ENCODE peak calls at places on chromosome 20, in four cellular contexts. A, C, L and K are unnamed samples.
A peak's percentile ranks its signal among the peaks of the same experiment; 100 is the strongest.

GRCh38 chr20:62676976-62677375 is 31.7 kb upstream of the NTSR1 start:
- DNase-seq in A (no peak), C (no peak), L (no peak), K (no peak)

GRCh38 chr20:51531141-51531710 is 11.3 kb downstream of the NFATC2 start:
- DNase-seq in A (no peak), C (no peak), L (peak; percentile 76), K (no peak)

GRCh38 chr20:19021406-19022117 is 190.9 kb upstream of the SLC24A3 start:
- DNase-seq in A (no peak), C (no peak), L (no peak), K (no peak)

GRCh38 chr20:3934628-3935027 is 45.4 kb downstream of the PANK2 start:
- DNase-seq in A (no peak), C (no peak), L (no peak), K (no peak)

GRCh38 chr20:8505817-8506216 is 373.8 kb downstream of the PLCB1 start:
- DNase-seq in A (no peak), C (no peak), L (no peak), K (no peak)

GRCh38 chr20:20740595-20740994 is 28.2 kb upstream of the RALGAPA2 start:
- DNase-seq in A (no peak), C (no peak), L (no peak), K (no peak)

GRCh38 chr20:2114560-2114959 is 12.9 kb downstream of the STK35 start:
- DNase-seq in A (no peak), C (no peak), L (no peak), K (no peak)

GRCh38 chr20:23358923-23359572 is 2.9 kb upstream of the GZF1 start:
- DNase-seq in A (no peak), C (no peak), L (no peak), K (no peak)

GRCh38 chr20:40073535-40074111 is 615.4 kb downstream of the MAFB start:
- DNase-seq in A (no peak), C (no peak), L (no peak), K (no peak)

GRCh38 chr20:51695574-51696303 is 72.5 kb downstream of the ATP9A start:
- DNase-seq in A (no peak), C (no peak), L (no peak), K (no peak)

GRCh38 chr20:55684578-55684977 is 320.7 kb downstream of the CBLN4 start:
- DNase-seq in A (no peak), C (no peak), L (no peak), K (no peak)

GRCh38 chr20:20010639-20011500 is 6.3 kb upstream of the NAA20 start:
- DNase-seq in A (no peak), C (no peak), L (no peak), K (no peak)

GRCh38 chr20:32911355-32911754 is 52.6 kb downstream of the EFCAB8 start:
- DNase-seq in A (no peak), C (no peak), L (no peak), K (peak; percentile 38)

GRCh38 chr20:11111191-11111590 is 437.4 kb upstream of the JAG1 start:
- DNase-seq in A (no peak), C (no peak), L (no peak), K (no peak)

GRCh38 chr20:36504295-36504694 is 37.0 kb upstream of the MYL9 start:
- DNase-seq in A (no peak), C (no peak), L (no peak), K (no peak)

GRCh38 chr20:39295301-39295700 is 333.2 kb downstream of the DHX35 start:
- DNase-seq in A (no peak), C (no peak), L (no peak), K (no peak)

GRCh38 chr20:57393321-57394086 is 2.3 kb downstream of the RBM38 start:
- DNase-seq in A (no peak), C (no peak), L (no peak), K (peak; percentile 72)

GRCh38 chr20:19047040-19047950 is 165.1 kb upstream of the SLC24A3 start:
- DNase-seq in A (peak; percentile 86), C (peak; percentile 80), L (no peak), K (no peak)

GRCh38 chr20:35196313-35196712 is 24.4 kb downstream of the PROCR start:
- DNase-seq in A (no peak), C (no peak), L (no peak), K (no peak)

GRCh38 chr20:9306521-9306920 is 207.9 kb upstream of the LAMP5 start:
- DNase-seq in A (no peak), C (no peak), L (no peak), K (no peak)

GRCh38 chr20:10611357-10611756 is 62.4 kb downstream of the JAG1 start:
- DNase-seq in A (no peak), C (no peak), L (no peak), K (no peak)

GRCh38 chr20:62918830-62919229 is 7.5 kb downstream of the DIDO1 start:
- DNase-seq in A (peak; percentile 67), C (no peak), L (no peak), K (no peak)

GRCh38 chr20:63287697-63288580 is 5.0 kb upstream of the COL20A1 start:
- DNase-seq in A (no peak), C (no peak), L (no peak), K (no peak)

GRCh38 chr20:49118307-49118706 is 69.8 kb downstream of the STAU1 start:
- DNase-seq in A (no peak), C (no peak), L (no peak), K (no peak)

GRCh38 chr20:60297649-60298048 is 339.4 kb downstream of the CDH26 start:
- DNase-seq in A (no peak), C (no peak), L (no peak), K (no peak)

GRCh38 chr20:3115190-3116107 is 30.9 kb upstream of the AVP start:
- DNase-seq in A (no peak), C (no peak), L (peak; percentile 22), K (no peak)

GRCh38 chr20:56778765-56779195 is 149.7 kb downstream of the TFAP2C start:
- DNase-seq in A (no peak), C (no peak), L (no peak), K (peak; percentile 37)

GRCh38 chr20:36988494-36988966 is 37.0 kb upstream of the SAMHD1 start:
- DNase-seq in A (no peak), C (no peak), L (no peak), K (no peak)

GRCh38 chr20:37456948-37457347 is 64.1 kb upstream of the NNAT start:
- DNase-seq in A (no peak), C (no peak), L (no peak), K (no peak)

GRCh38 chr20:52001999-52002666 is 189.4 kb downstream of the ZFP64 start:
- DNase-seq in A (no peak), C (no peak), L (peak; percentile 3), K (no peak)

GRCh38 chr20:11261533-11262000 is 587.8 kb upstream of the JAG1 start:
- DNase-seq in A (no peak), C (no peak), L (no peak), K (no peak)

GRCh38 chr20:1987826-1988225 is 6.0 kb downstream of the PDYN start:
- DNase-seq in A (no peak), C (no peak), L (no peak), K (no peak)

GRCh38 chr20:32356935-32357868 is 929 bp upstream of the ASXL1 start:
- DNase-seq in A (no peak), C (peak; percentile 52), L (peak; percentile 15), K (no peak)

GRCh38 chr20:38223743-38224100 is 36.8 kb downstream of the KIAA1755 start:
- DNase-seq in A (no peak), C (no peak), L (no peak), K (peak; percentile 24)

GRCh38 chr20:44780226-44780625 is 30.1 kb downstream of the RIMS4 start:
- DNase-seq in A (no peak), C (no peak), L (no peak), K (peak; percentile 17)

GRCh38 chr20:53849471-53850059 is 220.8 kb downstream of the BCAS1 start:
- DNase-seq in A (no peak), C (no peak), L (no peak), K (no peak)

GRCh38 chr20:60055740-60056139 is 97.5 kb downstream of the CDH26 start:
- DNase-seq in A (no peak), C (peak; percentile 86), L (no peak), K (peak; percentile 89)

GRCh38 chr20:41138527-41139226 is 1.3 kb downstream of the PLCG1 start:
- DNase-seq in A (no peak), C (no peak), L (no peak), K (no peak)
- TF ChIP-seq POLR2AphosphoS5 in A (no peak), C (no peak), L (no peak), K (peak; percentile 10)

GRCh38 chr20:17636523-17637412 is 45.3 kb downstream of the RRBP1 start:
- DNase-seq in A (no peak), C (no peak), L (no peak), K (no peak)
- H3K27ac ChIP-seq in A (no peak overlapping the region), C (no peak overlapping the region), L (no peak overlapping the region), K (no peak overlapping the region)

GRCh38 chr20:47336013-47336754 is 20.3 kb downstream of the ZMYND8 start:
- DNase-seq in A (no peak), C (no peak), L (no peak), K (peak; percentile 49)
- TF ChIP-seq POLR2AphosphoS5 in A (no peak), C (no peak), L (no peak), K (no peak)

GRCh38 chr20:45999908-46000570 is 8.7 kb upstream of the MMP9 start:
- DNase-seq in A (no peak), C (no peak), L (no peak), K (no peak)

GRCh38 chr20:45998761-45999160 is 9.9 kb upstream of the MMP9 start:
- DNase-seq in A (no peak), C (peak; percentile 62), L (no peak), K (peak; percentile 83)

GRCh38 chr20:46001498-46001897 is 7.2 kb upstream of the MMP9 start:
- DNase-seq in A (no peak), C (no peak), L (no peak), K (no peak)

GRCh38 chr20:46002008-46002407 is 6.7 kb upstream of the MMP9 start:
- DNase-seq in A (no peak), C (no peak), L (no peak), K (no peak)

GRCh38 chr20:46000571-46001145 is 8.1 kb upstream of the MMP9 start:
- DNase-seq in A (no peak), C (no peak), L (no peak), K (no peak)
- H3K27ac ChIP-seq in A (no peak overlapping the region), C (no peak overlapping the region), L (no peak overlapping the region), K (no peak overlapping the region)

DNA sequence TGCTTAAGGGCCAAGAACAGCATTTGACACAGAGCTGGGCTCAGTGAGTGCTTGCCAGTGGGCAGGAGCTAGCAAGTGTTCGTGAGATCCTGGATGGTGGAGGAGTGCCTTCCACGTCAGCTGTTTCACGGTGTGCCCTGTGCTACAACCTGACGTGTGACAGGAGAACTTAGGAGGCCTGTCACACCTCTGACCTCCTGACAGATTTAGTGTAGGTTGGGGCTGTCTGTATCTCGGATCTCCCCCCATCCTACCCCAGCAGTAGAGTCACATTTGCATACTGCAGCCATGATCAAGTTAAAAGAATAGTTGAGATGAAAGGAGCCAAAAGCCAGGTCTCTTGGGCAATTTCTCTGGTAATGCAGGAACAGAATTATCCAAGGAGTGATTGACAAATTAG is 200.8 kb upstream of the CHD6 start:
- DNase-seq in A (no peak), C (no peak), L (no peak), K (no peak)
- TF ChIP-seq POLR2AphosphoS5 in A (no peak), C (no peak), L (no peak), K (no peak)

GRCh38 chr20:58599966-58600365 is 51.1 kb upstream of the STX16 start:
- DNase-seq in A (no peak), C (no peak), L (no peak), K (peak; percentile 44)
- H3K27ac ChIP-seq in A (no peak overlapping the region), C (no peak overlapping the region), L (no peak overlapping the region), K (no peak overlapping the region)